ENCODE peak calls at places on chromosome 5, in seven cellular contexts. Q is activated T-helper 1 cell treated with Interleukin-2 at 50 U/mL for 16 hours, W is AG09319, X is lower leg skin, Z is ELR, M is ureter, N is non-pigmented ciliary epithelial cell. Y is an unnamed sample.

GRCh38 chr5:98768160-98769005 is 5.1 kb upstream of the RGMB start:
- DNase-seq in Q (no peak), Z (peak), W (no peak), M (peak), X (no peak), N (no peak), Y (peak)

GRCh38 chr5:74394543-74394923 is 246.0 kb downstream of the ENC1 start:
- DNase-seq in Z (no peak), M (no peak), N (no peak), W (no peak), X (no peak), Q (no peak), Y (no peak)

GRCh38 chr5:173487296-173487695 is 129.2 kb downstream of the BOD1 start:
- DNase-seq in N (no peak), X (no peak), W (no peak), Z (no peak), Q (no peak), M (no peak), Y (no peak)

GRCh38 chr5:115520191-115520590 is 24.4 kb downstream of the FEM1C start:
- DNase-seq in N (no peak), X (no peak), Z (no peak), Q (no peak), W (no peak), M (no peak), Y (no peak)

GRCh38 chr5:132979367-132979935 is 16.0 kb upstream of the AFF4 start:
- DNase-seq in Q (no peak), N (no peak), Z (peak), X (no peak), M (no peak), W (no peak), Y (no peak)

GRCh38 chr5:168468836-168469235 is 17.4 kb upstream of the RARS1 start:
- DNase-seq in X (no peak), Z (peak), N (peak), Q (no peak), W (no peak), M (no peak), Y (no peak)

GRCh38 chr5:94240616-94241287 is 377.7 kb downstream of the KIAA0825 start:
- DNase-seq in W (peak), M (no peak), Q (no peak), N (no peak), X (peak), Z (no peak), Y (no peak)

GRCh38 chr5:1004598-1005361 is 3.8 kb upstream of the NKD2 start:
- DNase-seq in Q (peak), Z (no peak), N (no peak), M (peak), X (no peak), W (no peak), Y (peak)

GRCh38 chr5:134511796-134512660 is 13.4 kb upstream of the JADE2 start:
- DNase-seq in N (no peak), M (peak), W (no peak), X (peak), Q (no peak), Z (peak), Y (no peak)

GRCh38 chr5:145246961-145247744 is 588.0 kb downstream of the PRELID2 start:
- DNase-seq in N (no peak), M (no peak), Z (peak), Q (no peak), X (no peak), W (no peak), Y (no peak)

GRCh38 chr5:73826301-73826700 is 200.3 kb downstream of the ARHGEF28 start:
- DNase-seq in W (no peak), N (no peak), M (no peak), X (no peak), Z (no peak), Q (no peak), Y (no peak)

GRCh38 chr5:168877132-168877895 is 298.1 kb upstream of the PANK3 start:
- DNase-seq in N (no peak), W (no peak), X (no peak), Z (no peak), M (no peak), Q (no peak), Y (no peak)

GRCh38 chr5:101390317-101390908 is 487.3 kb upstream of the ST8SIA4 start:
- DNase-seq in W (peak), Q (no peak), X (no peak), N (peak), Z (peak), M (no peak), Y (peak)

GRCh38 chr5:55344392-55344992 is 36.7 kb downstream of the MTREX start:
- DNase-seq in X (peak), M (peak), Q (peak), W (peak), N (peak), Z (peak), Y (peak)

GRCh38 chr5:139012170-139012569 is 137.0 kb upstream of the LRRTM2 start:
- DNase-seq in Z (no peak), W (no peak), N (no peak), M (no peak), Q (no peak), X (no peak), Y (no peak)

GRCh38 chr5:72065751-72066255 is 41.5 kb upstream of the MAP1B start:
- DNase-seq in W (no peak), X (no peak), Q (no peak), Z (peak), N (peak), M (no peak), Y (no peak)

GRCh38 chr5:141478321-141478945 is 2.7 kb downstream of the PCDHGC3 start:
- DNase-seq in M (peak), W (no peak), Q (no peak), X (peak), N (no peak), Z (no peak), Y (no peak)

GRCh38 chr5:10660135-10660534 is 96.3 kb downstream of the ANKRD33B start:
- DNase-seq in Q (no peak), N (no peak), X (no peak), M (no peak), Z (no peak), W (no peak), Y (no peak)

GRCh38 chr5:137733922-137734695 is 1.8 kb downstream of the KLHL3 start:
- DNase-seq in W (no peak), M (no peak), N (no peak), X (no peak), Q (no peak), Z (peak), Y (no peak)

GRCh38 chr5:132233081-132233480 is 5.4 kb upstream of the P4HA2 start:
- DNase-seq in X (no peak), M (no peak), Q (no peak), W (no peak), Z (no peak), N (no peak), Y (no peak)

GRCh38 chr5:127697894-127698600 is 5.1 kb upstream of the CCDC192 start:
- DNase-seq in W (no peak), N (peak), Q (no peak), X (no peak), Z (peak), M (no peak), Y (no peak)

GRCh38 chr5:133316346-133317343 is 264.8 kb downstream of the HSPA4 start:
- DNase-seq in W (no peak), M (no peak), Z (peak), N (no peak), X (no peak), Q (no peak), Y (no peak)

GRCh38 chr5:103561670-103562069 is 919 bp downstream of the NUDT12 start:
- DNase-seq in N (no peak), Z (no peak), X (no peak), W (no peak), Q (no peak), M (no peak), Y (no peak)

GRCh38 chr5:26339576-26339975 is 698.8 kb downstream of the CDH9 start:
- DNase-seq in M (no peak), W (no peak), X (no peak), Z (no peak), N (no peak), Q (no peak), Y (peak)

GRCh38 chr5:42423285-42424152 is at the start of gene GHR:
- DNase-seq in W (peak), Q (no peak), M (peak), Z (peak), N (peak), X (peak), Y (peak)

Y was measured in RPMI8226.